ENCODE peak calls at places on chromosome 18, in six cellular contexts. K is brain microvascular endothelial cell, E is heart right ventricle, L is choroid plexus epithelial cell, V is mucosa of descending colon, N is AG04449. H is an unnamed sample.

GRCh38 chr18:78571063-78571785 is 408.4 kb upstream of the SALL3 start:
- DNase-seq in K (no peak), E (no peak), L (no peak), V (no peak), N (no peak), H (no peak)

GRCh38 chr18:3367491-3368091 is 82.4 kb upstream of the TGIF1 start:
- DNase-seq in K (peak; percentile 6), E (no peak), L (peak; percentile 90), V (no peak), N (no peak), H (peak; percentile 78)

GRCh38 chr18:54780970-54781369 is 47.3 kb upstream of the RAB27B start:
- DNase-seq in K (no peak), E (no peak), L (no peak), V (no peak), N (no peak), H (no peak)

GRCh38 chr18:42925036-42925435 is 190.4 kb downstream of the RIT2 start:
- DNase-seq in K (no peak), E (no peak), L (peak; percentile 48), V (no peak), N (no peak), H (peak; percentile 78)

GRCh38 chr18:42052137-42052708 is 97.2 kb downstream of the PIK3C3 start:
- DNase-seq in K (no peak), E (no peak), L (peak; percentile 69), V (no peak), N (no peak), H (peak; percentile 57)

GRCh38 chr18:12990128-12990485 is 1.1 kb upstream of the CEP192 start:
- DNase-seq in K (no peak), E (no peak), L (peak; percentile 3), V (no peak), N (no peak), H (no peak)

GRCh38 chr18:70216788-70217187 is 11.3 kb upstream of the RTTN start:
- DNase-seq in K (no peak), E (no peak), L (no peak), V (no peak), N (no peak), H (no peak)

GRCh38 chr18:2302628-2303516 is 268.4 kb downstream of the METTL4 start:
- DNase-seq in K (no peak), E (no peak), L (peak; percentile 53), V (no peak), N (peak; percentile 14), H (peak; percentile 52)

GRCh38 chr18:58473071-58473470 is 155.8 kb downstream of the ALPK2 start:
- DNase-seq in K (no peak), E (no peak), L (no peak), V (no peak), N (peak; percentile 14), H (peak; percentile 8)

GRCh38 chr18:51191139-51191717 is 6.3 kb downstream of the MEX3C start:
- DNase-seq in K (no peak), E (no peak), L (no peak), V (no peak), N (no peak), H (no peak)

GRCh38 chr18:23884712-23885375 is 129.7 kb upstream of the TTC39C start:
- DNase-seq in K (no peak), E (no peak), L (no peak), V (peak; percentile 80), N (no peak), H (no peak)

GRCh38 chr18:22343613-22344012 is 74.1 kb downstream of the CTAGE1 start:
- DNase-seq in K (no peak), E (no peak), L (no peak), V (no peak), N (no peak), H (no peak)

GRCh38 chr18:3585656-3586509 is 135.9 kb downstream of the TGIF1 start:
- DNase-seq in K (peak; percentile 77), E (peak; percentile 67), L (peak; percentile 87), V (peak; percentile 90), N (no peak), H (peak; percentile 90)

GRCh38 chr18:62979172-62979571 is 263.8 kb downstream of the PHLPP1 start:
- DNase-seq in K (peak; percentile 21), E (no peak), L (peak; percentile 90), V (peak; percentile 48), N (peak; percentile 40), H (peak; percentile 63)

GRCh38 chr18:58176915-58177717 is 133.1 kb downstream of the NEDD4L start:
- DNase-seq in K (peak; percentile 91), E (no peak), L (peak; percentile 95), V (no peak), N (peak; percentile 75), H (peak; percentile 94)

GRCh38 chr18:48191494-48191893 is 217.7 kb downstream of the ZBTB7C start:
- DNase-seq in K (no peak), E (no peak), L (no peak), V (no peak), N (no peak), H (no peak)

GRCh38 chr18:49162226-49162848 is 211.6 kb upstream of the SMAD7 start:
- DNase-seq in K (no peak), E (no peak), L (no peak), V (no peak), N (no peak), H (no peak)

GRCh38 chr18:48312066-48312465 is 97.1 kb downstream of the ZBTB7C start:
- DNase-seq in K (no peak), E (no peak), L (no peak), V (no peak), N (no peak), H (no peak)

GRCh38 chr18:48422947-48423378 is 13.8 kb upstream of the ZBTB7C start:
- DNase-seq in K (no peak), E (no peak), L (no peak), V (no peak), N (no peak), H (no peak)

DNA sequence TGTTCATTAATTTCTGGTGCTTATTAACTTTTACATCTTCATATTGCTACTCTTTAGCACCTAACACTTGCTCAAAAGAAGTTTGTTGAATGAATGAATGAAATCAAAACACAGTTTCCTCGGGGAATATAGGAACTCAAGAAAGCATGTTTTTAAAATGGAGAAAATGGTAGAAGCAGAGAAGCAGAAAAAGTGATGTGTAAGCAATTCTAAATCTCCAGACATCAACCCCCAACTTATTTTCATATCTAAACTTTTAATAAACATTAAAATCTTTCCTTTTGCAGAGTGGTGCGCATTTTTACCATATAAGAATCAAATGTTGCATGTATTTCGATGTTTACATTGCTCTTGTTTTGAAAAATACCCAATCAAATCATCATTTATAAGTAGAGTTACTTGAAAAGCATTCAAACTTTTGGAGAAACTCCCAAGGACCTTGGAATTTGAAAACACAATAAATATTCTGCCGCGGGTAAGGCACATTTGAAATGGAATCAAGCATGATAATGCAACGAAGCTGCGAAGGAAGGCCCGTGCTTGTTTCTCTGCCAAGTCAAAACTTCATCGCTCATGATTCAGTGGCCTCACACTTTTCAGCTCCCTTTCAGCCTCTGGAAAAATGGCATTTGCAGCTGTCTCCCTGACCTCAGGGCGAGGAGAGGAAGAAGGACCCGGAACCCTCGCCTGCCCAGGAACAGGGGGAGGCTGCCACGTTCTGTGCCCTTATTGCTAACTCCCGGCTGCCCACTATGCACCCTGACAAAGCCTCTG is 26.7 kb upstream of the SMIM21 start:
- DNase-seq in K (no peak), E (no peak), L (no peak), V (no peak), N (no peak), H (no peak)
- TF ChIP-seq CTCF in K (no peak), E (no peak), L (no peak), V (no peak), N (no peak), H (no peak)

DNA sequence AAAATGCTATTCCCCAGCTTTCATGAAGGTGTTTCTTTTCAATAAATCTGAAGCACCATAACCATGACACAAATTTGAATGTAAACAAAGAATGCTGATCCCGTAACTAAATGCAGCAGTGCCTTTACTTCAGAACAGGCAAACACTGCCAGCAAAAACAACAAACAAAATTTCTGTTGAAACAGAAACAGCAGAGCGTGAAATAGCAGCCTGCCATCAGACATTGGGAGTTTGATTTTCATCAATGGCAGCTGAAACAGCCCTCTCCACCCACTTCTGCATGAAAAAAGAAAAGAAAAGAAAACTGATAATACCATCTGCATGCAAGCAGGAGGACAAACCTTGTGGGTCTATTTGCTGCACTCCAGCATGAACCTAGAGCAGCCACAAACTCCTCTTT is 128.3 kb downstream of the CDH2 start:
- DNase-seq in K (no peak), E (no peak), L (no peak), V (no peak), N (no peak), H (no peak)
- H3K4me3 ChIP-seq in K (no peak overlapping the region), E (no peak overlapping the region), L (no peak overlapping the region), V (no peak overlapping the region), N (no peak overlapping the region), H (no peak overlapping the region)

GRCh38 chr18:478679-479078 is 21.8 kb downstream of the COLEC12 start:
- DNase-seq in K (peak; percentile 82), E (no peak), L (peak; percentile 85), V (no peak), N (no peak), H (peak; percentile 90)

GRCh38 chr18:474416-474815 is 26.1 kb downstream of the COLEC12 start:
- DNase-seq in K (no peak), E (no peak), L (no peak), V (no peak), N (no peak), H (peak; percentile 31)

GRCh38 chr18:475202-475624 is 25.3 kb downstream of the COLEC12 start:
- DNase-seq in K (peak; percentile 58), E (no peak), L (peak; percentile 63), V (no peak), N (peak; percentile 70), H (peak; percentile 88)

GRCh38 chr18:476368-476767 is 24.1 kb downstream of the COLEC12 start:
- DNase-seq in K (no peak), E (no peak), L (no peak), V (no peak), N (no peak), H (no peak)

GRCh38 chr18:477565-477964 is 22.9 kb downstream of the COLEC12 start:
- DNase-seq in K (no peak), E (no peak), L (no peak), V (no peak), N (no peak), H (no peak)
- TF ChIP-seq CTCF in K (peak; percentile 29), E (peak; percentile 6), L (peak; percentile 32), V (no peak), N (no peak), H (no peak)

GRCh38 chr18:11947214-11948119 is 33.8 kb upstream of the IMPA2 start:
- DNase-seq in K (peak; percentile 95), E (peak; percentile 92), L (peak; percentile 98), V (peak; percentile 88), N (peak; percentile 94), H (peak; percentile 99)

GRCh38 chr18:11950824-11951223 is 30.5 kb upstream of the IMPA2 start:
- DNase-seq in K (no peak), E (no peak), L (no peak), V (no peak), N (no peak), H (no peak)

GRCh38 chr18:11948852-11949523 is 32.3 kb upstream of the IMPA2 start:
- DNase-seq in K (no peak), E (no peak), L (peak; percentile 47), V (no peak), N (no peak), H (no peak)

GRCh38 chr18:11944786-11945185 is 36.5 kb upstream of the IMPA2 start:
- DNase-seq in K (no peak), E (no peak), L (no peak), V (no peak), N (no peak), H (no peak)

DNA sequence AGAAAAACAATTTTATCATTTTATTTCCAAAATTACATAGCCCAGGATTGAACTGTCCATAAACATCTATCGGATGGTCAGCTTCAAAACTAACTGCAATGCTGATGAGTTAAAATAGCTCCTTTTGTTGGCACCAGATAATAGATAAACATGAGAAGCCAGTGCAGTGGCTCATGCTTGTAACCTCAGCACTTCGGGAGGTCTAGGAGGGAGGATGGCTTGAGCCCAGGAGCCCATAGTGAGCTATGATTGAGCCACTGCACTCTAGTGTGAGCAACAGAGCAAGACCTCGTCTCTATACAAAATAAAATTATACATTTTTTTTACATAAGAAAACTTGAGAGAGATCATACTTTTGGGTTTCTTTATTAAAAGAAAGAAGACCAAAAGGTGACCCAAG is 34.6 kb upstream of the IMPA2 start:
- DNase-seq in K (peak; percentile 51), E (no peak), L (peak; percentile 79), V (no peak), N (no peak), H (peak; percentile 59)
- H3K4me3 ChIP-seq in K (no peak overlapping the region), E (peak overlapping the region; percentile 72), L (no peak overlapping the region), V (no peak overlapping the region), N (no peak overlapping the region), H (no peak overlapping the region)